ENCODE peak calls at places on chromosomes 4 and X, in ten cellular contexts. One of them, this sample, is unnamed.

GRCh38 chr4:156829194-156829593 is 142.4 kb downstream of the PDGFC start:
- DNase-seq in Panc1: no peak
- DNase-seq in progenitor cell of endocrine pancreas: no peak
- DNase-seq in HTR-8/SVneo: no peak
- DNase-seq in effector memory CD8-positive, alpha-beta T cell: no peak
- DNase-seq in NCI-H1092 treated with DMSO at 0.1 percent for 48 hours: no peak
- DNase-seq in mammary epithelial cell: peak; percentile 12
- DNase-seq in heart right ventricle: no peak
- DNase-seq in NCI-H2081: no peak
- DNase-seq in transverse colon: no peak
- DNase-seq in this sample: no peak

GRCh38 chr4:157983300-157983699 is 189.5 kb downstream of the GASK1B start:
- DNase-seq in Panc1: no peak
- DNase-seq in progenitor cell of endocrine pancreas: no peak
- DNase-seq in HTR-8/SVneo: no peak
- DNase-seq in effector memory CD8-positive, alpha-beta T cell: no peak
- DNase-seq in NCI-H1092 treated with DMSO at 0.1 percent for 48 hours: no peak
- DNase-seq in mammary epithelial cell: no peak
- DNase-seq in heart right ventricle: no peak
- DNase-seq in NCI-H2081: no peak
- DNase-seq in transverse colon: no peak
- DNase-seq in this sample: peak; percentile 86

GRCh38 chr4:32025840-32026459 is 1305.8 kb downstream of the PCDH7 start:
- DNase-seq in Panc1: no peak
- DNase-seq in progenitor cell of endocrine pancreas: no peak
- DNase-seq in HTR-8/SVneo: peak; percentile 24
- DNase-seq in effector memory CD8-positive, alpha-beta T cell: no peak
- DNase-seq in NCI-H1092 treated with DMSO at 0.1 percent for 48 hours: no peak
- DNase-seq in mammary epithelial cell: peak; percentile 56
- DNase-seq in heart right ventricle: no peak
- DNase-seq in NCI-H2081: no peak
- DNase-seq in transverse colon: peak; percentile 35
- DNase-seq in this sample: no peak

GRCh38 chrX:154719132-154719675 is 31.7 kb downstream of the GAB3 start:
- DNase-seq in Panc1: no peak
- DNase-seq in progenitor cell of endocrine pancreas: no peak
- DNase-seq in HTR-8/SVneo: no peak
- DNase-seq in effector memory CD8-positive, alpha-beta T cell: no peak
- DNase-seq in NCI-H1092 treated with DMSO at 0.1 percent for 48 hours: no peak
- DNase-seq in mammary epithelial cell: no peak
- DNase-seq in heart right ventricle: no peak
- DNase-seq in NCI-H2081: no peak
- DNase-seq in transverse colon: no peak
- DNase-seq in this sample: no peak

GRCh38 chr4:67549123-67549522 is 3.8 kb upstream of the CENPC start:
- DNase-seq in Panc1: no peak
- DNase-seq in progenitor cell of endocrine pancreas: no peak
- DNase-seq in HTR-8/SVneo: peak; percentile 6
- DNase-seq in effector memory CD8-positive, alpha-beta T cell: no peak
- DNase-seq in NCI-H1092 treated with DMSO at 0.1 percent for 48 hours: peak; percentile 59
- DNase-seq in mammary epithelial cell: peak; percentile 35
- DNase-seq in heart right ventricle: no peak
- DNase-seq in NCI-H2081: no peak
- DNase-seq in transverse colon: no peak
- DNase-seq in this sample: no peak

GRCh38 chr4:133390198-133390855 is 241.2 kb downstream of the PCDH10 start:
- DNase-seq in Panc1: no peak
- DNase-seq in progenitor cell of endocrine pancreas: no peak
- DNase-seq in HTR-8/SVneo: no peak
- DNase-seq in effector memory CD8-positive, alpha-beta T cell: no peak
- DNase-seq in NCI-H1092 treated with DMSO at 0.1 percent for 48 hours: no peak
- DNase-seq in mammary epithelial cell: peak; percentile 62
- DNase-seq in heart right ventricle: no peak
- DNase-seq in NCI-H2081: no peak
- DNase-seq in transverse colon: no peak
- DNase-seq in this sample: no peak

GRCh38 chr4:72767903-72768817 is 199.1 kb upstream of the ADAMTS3 start:
- DNase-seq in Panc1: no peak
- DNase-seq in progenitor cell of endocrine pancreas: no peak
- DNase-seq in HTR-8/SVneo: peak; percentile 54
- DNase-seq in effector memory CD8-positive, alpha-beta T cell: no peak
- DNase-seq in NCI-H1092 treated with DMSO at 0.1 percent for 48 hours: no peak
- DNase-seq in mammary epithelial cell: peak; percentile 54
- DNase-seq in heart right ventricle: no peak
- DNase-seq in NCI-H2081: no peak
- DNase-seq in transverse colon: no peak
- DNase-seq in this sample: no peak

GRCh38 chr4:24842356-24842755 is 47.0 kb downstream of the SOD3 start:
- DNase-seq in Panc1: no peak
- DNase-seq in progenitor cell of endocrine pancreas: no peak
- DNase-seq in HTR-8/SVneo: no peak
- DNase-seq in effector memory CD8-positive, alpha-beta T cell: no peak
- DNase-seq in NCI-H1092 treated with DMSO at 0.1 percent for 48 hours: no peak
- DNase-seq in mammary epithelial cell: no peak
- DNase-seq in heart right ventricle: no peak
- DNase-seq in NCI-H2081: peak; percentile 22
- DNase-seq in transverse colon: peak; percentile 38
- DNase-seq in this sample: no peak

GRCh38 chrX:24190500-24191156 is 41.1 kb downstream of the ZFX start:
- DNase-seq in Panc1: no peak
- DNase-seq in progenitor cell of endocrine pancreas: no peak
- DNase-seq in HTR-8/SVneo: no peak
- DNase-seq in effector memory CD8-positive, alpha-beta T cell: no peak
- DNase-seq in NCI-H1092 treated with DMSO at 0.1 percent for 48 hours: no peak
- DNase-seq in mammary epithelial cell: no peak
- DNase-seq in heart right ventricle: no peak
- DNase-seq in NCI-H2081: no peak
- DNase-seq in transverse colon: no peak
- DNase-seq in this sample: no peak

GRCh38 chr4:184891765-184892164 is 66.0 kb upstream of the ACSL1 start:
- DNase-seq in Panc1: no peak
- DNase-seq in progenitor cell of endocrine pancreas: no peak
- DNase-seq in HTR-8/SVneo: no peak
- DNase-seq in effector memory CD8-positive, alpha-beta T cell: no peak
- DNase-seq in NCI-H1092 treated with DMSO at 0.1 percent for 48 hours: no peak
- DNase-seq in mammary epithelial cell: no peak
- DNase-seq in heart right ventricle: no peak
- DNase-seq in NCI-H2081: no peak
- DNase-seq in transverse colon: no peak
- DNase-seq in this sample: no peak

GRCh38 chr4:112007361-112007760 is 137.9 kb upstream of the FAM241A start:
- DNase-seq in Panc1: no peak
- DNase-seq in progenitor cell of endocrine pancreas: no peak
- DNase-seq in HTR-8/SVneo: no peak
- DNase-seq in effector memory CD8-positive, alpha-beta T cell: no peak
- DNase-seq in NCI-H1092 treated with DMSO at 0.1 percent for 48 hours: no peak
- DNase-seq in mammary epithelial cell: no peak
- DNase-seq in heart right ventricle: no peak
- DNase-seq in NCI-H2081: no peak
- DNase-seq in transverse colon: no peak
- DNase-seq in this sample: no peak

GRCh38 chr4:151933122-151933827 is 172.5 kb upstream of the GATB start:
- DNase-seq in Panc1: no peak
- DNase-seq in progenitor cell of endocrine pancreas: no peak
- DNase-seq in HTR-8/SVneo: no peak
- DNase-seq in effector memory CD8-positive, alpha-beta T cell: no peak
- DNase-seq in NCI-H1092 treated with DMSO at 0.1 percent for 48 hours: no peak
- DNase-seq in mammary epithelial cell: no peak
- DNase-seq in heart right ventricle: peak; percentile 41
- DNase-seq in NCI-H2081: no peak
- DNase-seq in transverse colon: no peak
- DNase-seq in this sample: no peak

GRCh38 chr4:102684605-102685052 is 76.1 kb downstream of the MANBA start:
- DNase-seq in Panc1: no peak
- DNase-seq in progenitor cell of endocrine pancreas: no peak
- DNase-seq in HTR-8/SVneo: no peak
- DNase-seq in effector memory CD8-positive, alpha-beta T cell: no peak
- DNase-seq in NCI-H1092 treated with DMSO at 0.1 percent for 48 hours: no peak
- DNase-seq in mammary epithelial cell: peak; percentile 97
- DNase-seq in heart right ventricle: no peak
- DNase-seq in NCI-H2081: no peak
- DNase-seq in transverse colon: no peak
- DNase-seq in this sample: no peak

GRCh38 chr4:22573198-22573597 is 57.3 kb upstream of the ADGRA3 start:
- DNase-seq in Panc1: no peak
- DNase-seq in progenitor cell of endocrine pancreas: no peak
- DNase-seq in HTR-8/SVneo: no peak
- DNase-seq in effector memory CD8-positive, alpha-beta T cell: no peak
- DNase-seq in NCI-H1092 treated with DMSO at 0.1 percent for 48 hours: peak; percentile 19
- DNase-seq in mammary epithelial cell: peak; percentile 1
- DNase-seq in heart right ventricle: peak; percentile 65
- DNase-seq in NCI-H2081: no peak
- DNase-seq in transverse colon: peak; percentile 75
- DNase-seq in this sample: no peak

GRCh38 chr4:83128235-83128929 is 13.9 kb upstream of the PLAC8 start:
- DNase-seq in Panc1: no peak
- DNase-seq in progenitor cell of endocrine pancreas: no peak
- DNase-seq in HTR-8/SVneo: peak; percentile 60
- DNase-seq in effector memory CD8-positive, alpha-beta T cell: no peak
- DNase-seq in NCI-H1092 treated with DMSO at 0.1 percent for 48 hours: no peak
- DNase-seq in mammary epithelial cell: peak; percentile 86
- DNase-seq in heart right ventricle: no peak
- DNase-seq in NCI-H2081: no peak
- DNase-seq in transverse colon: peak; percentile 32
- DNase-seq in this sample: no peak

GRCh38 chr4:102438873-102439614 is 62.1 kb upstream of the NFKB1 start:
- DNase-seq in Panc1: peak; percentile 38
- DNase-seq in progenitor cell of endocrine pancreas: no peak
- DNase-seq in HTR-8/SVneo: no peak
- DNase-seq in effector memory CD8-positive, alpha-beta T cell: no peak
- DNase-seq in NCI-H1092 treated with DMSO at 0.1 percent for 48 hours: no peak
- DNase-seq in mammary epithelial cell: peak; percentile 92
- DNase-seq in heart right ventricle: no peak
- DNase-seq in NCI-H2081: peak; percentile 18
- DNase-seq in transverse colon: no peak
- DNase-seq in this sample: peak; percentile 98

GRCh38 chr4:31702291-31702690 is 982.1 kb downstream of the PCDH7 start:
- DNase-seq in Panc1: no peak
- DNase-seq in progenitor cell of endocrine pancreas: no peak
- DNase-seq in HTR-8/SVneo: no peak
- DNase-seq in effector memory CD8-positive, alpha-beta T cell: no peak
- DNase-seq in NCI-H1092 treated with DMSO at 0.1 percent for 48 hours: no peak
- DNase-seq in mammary epithelial cell: no peak
- DNase-seq in heart right ventricle: no peak
- DNase-seq in NCI-H2081: no peak
- DNase-seq in transverse colon: no peak
- DNase-seq in this sample: no peak

GRCh38 chr4:141459020-141459419 is 177.4 kb upstream of the IL15 start:
- DNase-seq in Panc1: no peak
- DNase-seq in progenitor cell of endocrine pancreas: no peak
- DNase-seq in HTR-8/SVneo: no peak
- DNase-seq in effector memory CD8-positive, alpha-beta T cell: no peak
- DNase-seq in NCI-H1092 treated with DMSO at 0.1 percent for 48 hours: no peak
- DNase-seq in mammary epithelial cell: no peak
- DNase-seq in heart right ventricle: no peak
- DNase-seq in NCI-H2081: no peak
- DNase-seq in transverse colon: no peak
- DNase-seq in this sample: no peak

GRCh38 chrX:123487674-123488073 is 245.2 kb downstream of the THOC2 start:
- DNase-seq in Panc1: no peak
- DNase-seq in progenitor cell of endocrine pancreas: no peak
- DNase-seq in HTR-8/SVneo: no peak
- DNase-seq in effector memory CD8-positive, alpha-beta T cell: no peak
- DNase-seq in NCI-H1092 treated with DMSO at 0.1 percent for 48 hours: no peak
- DNase-seq in mammary epithelial cell: no peak
- DNase-seq in heart right ventricle: no peak
- DNase-seq in NCI-H2081: no peak
- DNase-seq in transverse colon: no peak
- DNase-seq in this sample: no peak

GRCh38 chr4:183860726-183861125 is 44.4 kb upstream of the STOX2 start:
- DNase-seq in Panc1: no peak
- DNase-seq in progenitor cell of endocrine pancreas: no peak
- DNase-seq in HTR-8/SVneo: no peak
- DNase-seq in effector memory CD8-positive, alpha-beta T cell: no peak
- DNase-seq in NCI-H1092 treated with DMSO at 0.1 percent for 48 hours: peak; percentile 39
- DNase-seq in mammary epithelial cell: peak; percentile 35
- DNase-seq in heart right ventricle: no peak
- DNase-seq in NCI-H2081: peak; percentile 27
- DNase-seq in transverse colon: no peak
- DNase-seq in this sample: no peak